ENCODE peak calls at places on chromosomes 1 and 21, in ten cellular contexts. Q is AG09309, V is tibial nerve, H is AG04449, R is esophagus squamous epithelium, J is AG10803, I is mammary epithelial cell, U is pancreas, N is cardiac fibroblast, S is GM12865. W is an unnamed sample.

GRCh38 chr1:236142358-236143103 is at the start of gene GPR137B:
- DNase-seq in Q (no peak), V (peak; percentile 26), H (no peak), R (peak; percentile 11), J (peak; percentile 40), I (peak; percentile 43), U (peak; percentile 62), N (peak; percentile 55), S (peak; percentile 72), W (no peak)

GRCh38 chr1:12617901-12618660 is at the start of gene DHRS3:
- DNase-seq in Q (peak; percentile 66), V (peak; percentile 65), H (no peak), R (no peak), J (peak; percentile 86), I (peak; percentile 96), U (peak; percentile 84), N (peak; percentile 77), S (peak; percentile 44), W (peak; percentile 68)

GRCh38 chr1:223270155-223270554 is 93.8 kb downstream of the SUSD4 start:
- DNase-seq in Q (no peak), V (no peak), H (no peak), R (no peak), J (no peak), I (no peak), U (no peak), N (no peak), S (no peak), W (no peak)

GRCh38 chr21:34031835-34032370 is 41.5 kb upstream of the MRPS6 start:
- DNase-seq in Q (no peak), V (no peak), H (no peak), R (no peak), J (no peak), I (no peak), U (no peak), N (no peak), S (peak; percentile 65), W (no peak)

GRCh38 chr1:70528591-70529333 is 117.7 kb downstream of the CTH start:
- DNase-seq in Q (no peak), V (peak; percentile 30), H (no peak), R (no peak), J (peak; percentile 36), I (peak; percentile 20), U (peak; percentile 18), N (peak; percentile 37), S (peak; percentile 38), W (no peak)

GRCh38 chr1:236083650-236084385 is 18.9 kb upstream of the NID1 start:
- DNase-seq in Q (no peak), V (no peak), H (no peak), R (no peak), J (no peak), I (peak; percentile 83), U (no peak), N (peak; percentile 50), S (peak; percentile 24), W (no peak)

GRCh38 chr1:18928406-18928805 is 26.1 kb upstream of the ALDH4A1 start:
- DNase-seq in Q (no peak), V (no peak), H (no peak), R (no peak), J (no peak), I (no peak), U (no peak), N (no peak), S (no peak), W (no peak)

GRCh38 chr1:87647436-87648177 is 318.9 kb downstream of the LMO4 start:
- DNase-seq in Q (no peak), V (no peak), H (no peak), R (no peak), J (no peak), I (no peak), U (no peak), N (no peak), S (no peak), W (no peak)

GRCh38 chr1:96370752-96371151 is 350.8 kb upstream of the PTBP2 start:
- DNase-seq in Q (peak; percentile 67), V (no peak), H (peak; percentile 66), R (no peak), J (peak; percentile 93), I (peak; percentile 60), U (no peak), N (peak; percentile 93), S (no peak), W (peak; percentile 78)

GRCh38 chr1:157978547-157979403 is 14.7 kb upstream of the KIRREL1 start:
- DNase-seq in Q (no peak), V (no peak), H (no peak), R (no peak), J (no peak), I (no peak), U (no peak), N (no peak), S (no peak), W (no peak)

GRCh38 chr1:119159096-119159495 is 18.6 kb upstream of the WARS2 start:
- DNase-seq in Q (peak; percentile 46), V (no peak), H (peak; percentile 24), R (no peak), J (peak; percentile 94), I (no peak), U (no peak), N (peak; percentile 80), S (no peak), W (no peak)

GRCh38 chr1:211589782-211590721 is 11.1 kb upstream of the SLC30A1 start:
- DNase-seq in Q (peak; percentile 76), V (peak; percentile 80), H (no peak), R (no peak), J (peak; percentile 87), I (peak; percentile 26), U (peak; percentile 63), N (peak; percentile 87), S (no peak), W (no peak)

GRCh38 chr1:8603220-8603616 is 214.2 kb downstream of the RERE start:
- DNase-seq in Q (no peak), V (no peak), H (no peak), R (no peak), J (peak; percentile 56), I (no peak), U (no peak), N (peak; percentile 61), S (no peak), W (no peak)

GRCh38 chr1:226223157-226223785 is at the start of gene MIXL1:
- DNase-seq in Q (no peak), V (no peak), H (no peak), R (no peak), J (no peak), I (no peak), U (no peak), N (peak; percentile 13), S (peak; percentile 18), W (no peak)

GRCh38 chr1:245698860-245699259 is 544.1 kb downstream of the KIF26B start:
- DNase-seq in Q (no peak), V (no peak), H (no peak), R (no peak), J (no peak), I (no peak), U (no peak), N (no peak), S (no peak), W (no peak)

GRCh38 chr1:229102741-229103480 is 168.0 kb upstream of the RAB4A start:
- DNase-seq in Q (no peak), V (no peak), H (no peak), R (no peak), J (peak; percentile 26), I (no peak), U (no peak), N (peak; percentile 21), S (no peak), W (no peak)
- TF ChIP-seq CTCF in Q (no peak), V (no peak), H (no peak), R (no peak), J (no peak), I (peak; percentile 13), U (no peak), N (no peak), S (no peak), W (no peak)

GRCh38 chr1:230600111-230601000 is 41.9 kb upstream of the COG2 start:
- DNase-seq in Q (no peak), V (no peak), H (no peak), R (no peak), J (no peak), I (peak; percentile 4), U (no peak), N (no peak), S (no peak), W (no peak)

GRCh38 chr1:230598745-230599144 is 43.5 kb upstream of the COG2 start:
- DNase-seq in Q (no peak), V (no peak), H (no peak), R (no peak), J (no peak), I (no peak), U (no peak), N (no peak), S (no peak), W (no peak)

GRCh38 chr1:230592848-230593247 is 49.4 kb upstream of the COG2 start:
- DNase-seq in Q (no peak), V (no peak), H (no peak), R (no peak), J (no peak), I (no peak), U (no peak), N (no peak), S (no peak), W (no peak)

GRCh38 chr1:230594374-230594773 is 47.9 kb upstream of the COG2 start:
- DNase-seq in Q (no peak), V (no peak), H (no peak), R (no peak), J (no peak), I (no peak), U (no peak), N (no peak), S (no peak), W (no peak)

GRCh38 chr1:230596306-230596705 is 46.0 kb upstream of the COG2 start:
- DNase-seq in Q (no peak), V (no peak), H (no peak), R (no peak), J (no peak), I (no peak), U (no peak), N (no peak), S (no peak), W (no peak)
- H3K4me3 ChIP-seq in Q (no peak overlapping the region), V (no peak overlapping the region), H (no peak overlapping the region), R (no peak overlapping the region), J (no peak overlapping the region), I (no peak overlapping the region), U (no peak overlapping the region), N (no peak overlapping the region), S (no peak overlapping the region), W (no peak overlapping the region)

GRCh38 chr1:199422206-199422605 is 605.3 kb upstream of the NR5A2 start:
- DNase-seq in Q (peak; percentile 28), V (no peak), H (no peak), R (no peak), J (peak; percentile 50), I (peak; percentile 45), U (no peak), N (peak; percentile 71), S (peak; percentile 6), W (peak; percentile 20)
- TF ChIP-seq CTCF in Q (peak; percentile 76), V (no peak), H (peak; percentile 25), R (no peak), J (peak; percentile 60), I (peak; percentile 69), U (no peak), N (peak; percentile 58), S (peak; percentile 5), W (peak; percentile 67)

DNA sequence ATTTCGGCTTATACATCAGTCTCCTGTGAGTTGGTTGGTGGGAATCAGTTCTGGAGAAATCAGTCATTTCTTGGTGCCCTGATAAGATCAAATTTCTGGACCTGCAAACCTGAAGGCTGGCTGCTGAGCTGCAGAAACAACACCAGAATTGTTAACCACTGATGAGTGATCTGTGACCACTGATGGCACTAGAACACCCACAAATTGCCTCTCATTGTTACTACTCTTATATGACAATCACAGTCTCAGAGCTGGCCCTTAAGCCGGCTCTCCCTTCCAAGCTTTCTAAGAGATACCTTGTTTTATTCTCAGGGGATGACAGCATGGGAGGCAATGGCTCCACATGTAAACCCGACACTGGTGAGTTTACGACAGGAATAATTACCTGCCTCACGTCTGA is 1.9 kb downstream of the C1orf162 start:
- DNase-seq in Q (no peak), V (no peak), H (no peak), R (no peak), J (no peak), I (no peak), U (no peak), N (no peak), S (peak; percentile 43), W (no peak)
- H3K4me3 ChIP-seq in Q (no peak overlapping the region), V (peak overlapping the region; percentile 34), H (no peak overlapping the region), R (no peak overlapping the region), J (no peak overlapping the region), I (no peak overlapping the region), U (no peak overlapping the region), N (no peak overlapping the region), S (no peak overlapping the region), W (no peak overlapping the region)

W was measured in astrocyte of the cerebellum.